ENCODE peak calls at places on chromosomes 11 and 22, in five cellular contexts. M, A, F, O and S are unnamed samples.

GRCh38 chr11:10327254-10327653 is 22.4 kb downstream of the ADM start:
- DNase-seq in M (no peak), A (peak), F (no peak), O (peak), S (peak)

GRCh38 chr11:47270331-47271271 is 668 bp downstream of the MADD start:
- DNase-seq in M (peak), A (peak), F (peak), O (peak), S (peak)

GRCh38 chr11:119422505-119423416 is at the start of gene THY1:
- DNase-seq in M (no peak), A (peak), F (no peak), O (no peak), S (no peak)

GRCh38 chr22:31173386-31174145 is 13.6 kb downstream of the RNF185 start:
- DNase-seq in M (no peak), A (peak), F (no peak), O (peak), S (peak)

GRCh38 chr11:63768232-63769043 is at the start of gene ZFTA:
- DNase-seq in M (peak), A (peak), F (peak), O (no peak), S (peak)

GRCh38 chr22:40094449-40094848 is 83.3 kb upstream of the TNRC6B start:
- DNase-seq in M (no peak), A (peak), F (no peak), O (no peak), S (no peak)

GRCh38 chr11:86341382-86341781 is 33.3 kb upstream of the CCDC81 start:
- DNase-seq in M (no peak), A (no peak), F (no peak), O (no peak), S (no peak)

GRCh38 chr11:102485095-102485722 is 32.6 kb upstream of the TMEM123 start:
- DNase-seq in M (no peak), A (peak), F (no peak), O (peak), S (peak)

GRCh38 chr11:72848846-72849466 is 34.7 kb downstream of the ATG16L2 start:
- DNase-seq in M (no peak), A (peak), F (no peak), O (peak), S (peak)

GRCh38 chr11:34495239-34495723 is 18.3 kb downstream of the ELF5 start:
- DNase-seq in M (no peak), A (no peak), F (no peak), O (peak), S (peak)

GRCh38 chr11:1863352-1864215 is 10.7 kb downstream of the LSP1 start:
- DNase-seq in M (peak), A (peak), F (peak), O (peak), S (peak)

GRCh38 chr11:134576721-134577171 is 164.7 kb upstream of the B3GAT1 start:
- DNase-seq in M (no peak), A (no peak), F (no peak), O (no peak), S (no peak)

GRCh38 chr22:35882226-35883027 is 146.2 kb downstream of the RBFOX2 start:
- DNase-seq in M (no peak), A (peak), F (no peak), O (no peak), S (no peak)

GRCh38 chr22:17705565-17706450 is 67.3 kb downstream of the BCL2L13 start:
- DNase-seq in M (no peak), A (no peak), F (no peak), O (peak), S (no peak)

GRCh38 chr11:31645747-31646146 is 136.2 kb downstream of the ELP4 start:
- DNase-seq in M (no peak), A (peak), F (no peak), O (peak), S (peak)

GRCh38 chr11:134612416-134613030 is 200.5 kb upstream of the B3GAT1 start:
- DNase-seq in M (no peak), A (no peak), F (no peak), O (no peak), S (no peak)

GRCh38 chr11:1151366-1152315 is 6.1 kb upstream of the MUC5AC start:
- DNase-seq in M (peak), A (no peak), F (no peak), O (no peak), S (no peak)

GRCh38 chr11:71199226-71199815 is 53.1 kb downstream of the SHANK2 start:
- DNase-seq in M (no peak), A (no peak), F (peak), O (no peak), S (no peak)

GRCh38 chr11:71255323-71255722 is 2.9 kb upstream of the SHANK2 start:
- DNase-seq in M (no peak), A (no peak), F (peak), O (peak), S (no peak)

GRCh38 chr11:88104408-88104807 is 70.8 kb downstream of the RAB38 start:
- DNase-seq in M (no peak), A (no peak), F (no peak), O (peak), S (no peak)

GRCh38 chr11:67071420-67072284 is 15.0 kb downstream of the RHOD start:
- DNase-seq in M (peak), A (peak), F (peak), O (no peak), S (peak)

GRCh38 chr11:67564230-67564629 is 19.4 kb upstream of the GSTP1 start:
- DNase-seq in M (no peak), A (no peak), F (no peak), O (peak), S (no peak)

GRCh38 chr22:31923166-31923565 is 21.2 kb upstream of the YWHAH start:
- DNase-seq in M (no peak), A (peak), F (no peak), O (no peak), S (no peak)

GRCh38 chr22:40289991-40290459 is 56.3 kb upstream of the ADSL start:
- DNase-seq in M (peak), A (no peak), F (peak), O (no peak), S (no peak)

DNA sequence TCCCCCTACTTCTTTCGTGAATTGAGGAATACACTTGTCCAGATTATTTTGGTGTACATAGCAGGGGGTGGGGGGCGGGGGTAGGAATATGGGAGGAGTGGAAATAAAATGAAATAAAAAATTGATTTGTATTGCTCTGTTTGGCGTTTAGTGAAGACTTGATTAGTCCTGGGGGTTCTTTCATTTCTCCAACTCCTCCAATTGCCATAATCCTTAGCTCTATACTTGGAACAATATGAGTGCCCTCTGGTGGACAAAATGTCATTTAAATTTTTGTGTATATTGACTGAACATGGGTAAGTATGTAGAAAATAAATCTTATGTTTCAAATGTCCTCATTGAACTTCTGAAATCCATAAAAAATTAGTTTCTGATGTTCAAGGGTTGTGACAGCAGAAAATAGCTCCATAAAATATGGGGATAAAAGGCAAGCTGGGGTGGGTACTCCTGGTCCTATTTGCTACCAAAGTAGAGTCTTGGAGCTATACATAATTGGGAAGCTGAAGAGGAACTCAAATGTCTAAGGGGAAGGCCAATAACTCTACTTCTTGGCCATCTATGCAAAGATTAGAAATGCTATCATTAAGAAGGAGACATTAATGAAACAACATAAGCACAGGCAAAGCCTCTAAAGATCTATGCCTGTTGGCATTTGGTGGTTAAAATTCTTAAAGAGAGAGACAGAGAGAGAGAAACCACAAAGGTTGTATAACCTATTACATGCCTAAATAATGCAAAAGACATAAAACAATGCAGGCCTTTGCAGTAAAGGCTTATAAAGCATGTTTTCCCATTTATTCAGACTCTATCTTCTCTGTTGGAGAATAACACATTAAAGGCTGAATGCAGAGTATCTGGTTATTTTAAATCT is 421.6 kb downstream of the METTL15 start:
- DNase-seq in M (no peak), A (peak), F (no peak), O (peak), S (peak)
- TF ChIP-seq CTCF in M (no peak), A (peak), F (peak), O (peak), S (peak)

DNA sequence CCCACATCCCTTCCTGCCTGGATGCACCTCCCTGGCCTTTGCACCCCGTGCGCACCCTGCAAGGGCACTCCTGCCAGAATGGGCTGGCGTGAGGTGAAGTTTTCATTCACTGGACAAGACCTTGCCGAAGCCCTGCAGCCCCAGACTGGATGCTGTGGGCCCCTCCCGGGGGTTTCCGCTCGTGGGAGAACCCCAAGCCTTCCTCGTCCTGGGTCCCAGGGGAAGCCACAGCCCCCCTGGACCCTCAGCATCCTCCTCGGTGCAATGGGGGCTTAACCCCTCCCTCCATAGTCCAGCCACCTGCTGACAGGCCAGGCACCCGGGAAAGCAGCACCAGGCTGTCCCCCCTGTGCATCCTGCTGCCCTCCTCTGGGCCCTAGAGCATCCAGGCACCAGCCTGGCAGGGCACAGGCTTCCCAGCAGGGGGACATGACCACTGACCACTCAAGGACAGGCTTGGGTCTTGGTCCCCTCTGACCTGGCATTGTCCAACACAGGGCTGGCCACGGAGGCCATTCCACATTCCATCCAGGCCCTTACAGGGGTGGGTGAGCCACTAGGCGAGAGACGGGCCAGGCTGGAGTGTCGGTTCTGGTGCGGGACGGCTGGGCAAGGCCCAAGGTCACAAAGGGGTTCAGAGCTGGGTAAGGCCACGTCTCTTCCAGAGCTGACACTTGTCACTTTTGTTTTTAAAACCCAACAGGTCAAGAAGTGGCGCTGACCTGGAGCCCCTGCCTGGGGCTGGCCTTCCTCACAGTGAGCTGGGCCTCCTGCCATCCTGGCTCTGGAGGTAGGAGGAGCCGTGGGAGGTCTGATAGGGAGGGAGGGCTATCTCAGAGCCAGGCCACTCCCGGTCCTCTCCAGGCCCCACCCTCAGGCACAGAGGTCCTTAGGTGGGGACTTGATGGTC is 41.5 kb upstream of the PPARA start:
- DNase-seq in M (no peak), A (peak), F (no peak), O (peak), S (peak)
- TF ChIP-seq CTCF in M (no peak), A (no peak), F (no peak), O (no peak), S (peak)

GRCh38 chr11:13487661-13488030 is 8.2 kb downstream of the PTH start:
- DNase-seq in M (no peak), A (peak), F (no peak), O (peak), S (peak)
- TF ChIP-seq CTCF in M (peak), A (peak), F (no peak), O (peak), S (no peak)

GRCh38 chr22:48444320-48445112 is 1383.2 kb downstream of the BRD1 start:
- DNase-seq in M (no peak), A (no peak), F (peak), O (no peak), S (no peak)
- TF ChIP-seq CTCF in M (no peak), A (no peak), F (no peak), O (no peak), S (no peak)

GRCh38 chr11:68844376-68844775 is 2.7 kb upstream of the CPT1A start:
- DNase-seq in M (no peak), A (no peak), F (no peak), O (no peak), S (no peak)

GRCh38 chr11:68843052-68843561 is 1.4 kb upstream of the CPT1A start:
- DNase-seq in M (no peak), A (peak), F (no peak), O (no peak), S (no peak)

GRCh38 chr11:68844801-68845200 is 3.1 kb upstream of the CPT1A start:
- DNase-seq in M (no peak), A (no peak), F (no peak), O (no peak), S (no peak)

GRCh38 chr11:68842427-68843051 is 823 bp upstream of the CPT1A start:
- DNase-seq in M (no peak), A (no peak), F (no peak), O (no peak), S (no peak)

DNA sequence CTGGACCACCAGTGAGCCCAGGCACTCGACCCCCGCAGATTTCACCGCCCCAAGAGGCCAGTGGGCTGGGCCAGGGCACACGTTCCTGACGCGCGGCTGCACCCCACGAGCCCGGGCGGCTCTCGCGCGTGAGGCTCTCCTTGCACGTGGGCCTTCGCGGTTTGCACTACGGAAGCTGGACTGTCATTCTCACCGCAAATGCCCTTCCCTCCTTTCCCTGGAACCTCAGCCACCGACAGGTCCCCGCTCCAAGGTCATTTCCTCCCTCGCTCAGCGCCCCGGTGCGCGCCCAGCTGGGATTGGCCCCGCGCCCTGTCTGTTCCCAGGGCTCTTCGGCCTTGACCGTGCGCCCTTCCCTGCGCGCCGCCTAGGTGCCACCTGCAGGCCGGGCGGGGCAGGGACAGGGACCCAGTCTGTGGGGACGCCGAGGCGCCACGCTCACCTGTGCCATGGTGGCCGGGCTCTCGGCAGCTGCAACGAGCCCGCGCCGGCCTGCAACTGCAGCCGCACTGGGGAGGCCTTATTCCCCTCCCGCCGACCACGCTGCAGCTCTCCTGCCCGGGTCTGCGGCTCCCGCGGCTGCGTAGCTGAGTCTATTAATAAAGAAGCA is 2.1 kb upstream of the CPT1A start:
- DNase-seq in M (peak), A (peak), F (peak), O (no peak), S (peak)
- TF ChIP-seq CTCF in M (peak), A (no peak), F (peak), O (peak), S (peak)

GRCh38 chr11:96154802-96155520 is 188.0 kb downstream of the MAML2 start:
- DNase-seq in M (no peak), A (peak), F (no peak), O (peak), S (peak)
- TF ChIP-seq CTCF in M (no peak), A (no peak), F (no peak), O (no peak), S (no peak)

GRCh38 chr11:109424893-109425292 is 2.9 kb downstream of the C11orf87 start:
- DNase-seq in M (no peak), A (no peak), F (peak), O (peak), S (peak)

GRCh38 chr11:109423860-109424190 is 1.8 kb downstream of the C11orf87 start:
- DNase-seq in M (no peak), A (no peak), F (no peak), O (no peak), S (no peak)

GRCh38 chr11:109426442-109426841 is 4.5 kb downstream of the C11orf87 start:
- DNase-seq in M (no peak), A (peak), F (no peak), O (peak), S (peak)

GRCh38 chr11:109423114-109423859 is 1.3 kb downstream of the C11orf87 start:
- DNase-seq in M (peak), A (peak), F (no peak), O (no peak), S (no peak)

DNA sequence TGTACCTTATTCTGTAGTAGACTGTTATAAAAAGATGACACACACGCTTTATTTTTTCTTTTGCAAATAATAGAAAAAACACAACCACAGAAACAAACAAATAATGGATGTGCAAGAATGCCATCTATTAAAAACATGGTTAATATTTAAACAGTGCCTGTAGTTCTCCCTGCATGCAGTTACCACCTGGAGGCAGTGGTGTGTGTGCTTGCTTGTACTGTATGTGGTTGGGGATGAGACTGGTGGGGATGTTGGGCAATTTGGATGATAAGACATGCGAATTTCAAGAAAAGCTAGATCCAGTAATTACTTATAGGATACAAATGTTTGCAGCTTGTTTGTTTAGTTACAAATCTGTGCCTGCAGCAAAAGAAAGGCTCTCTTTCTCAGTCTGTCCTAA is 3.6 kb downstream of the C11orf87 start:
- DNase-seq in M (no peak), A (peak), F (no peak), O (no peak), S (no peak)
- TF ChIP-seq CTCF in M (no peak), A (no peak), F (no peak), O (no peak), S (no peak)